ENCODE peak calls at places on chromosomes 12 and 14, in eight cellular contexts. W is HepG2, F is tibial artery, Y is A549, G is cardiac muscle cell, V is natural killer cell, X is suprapubic skin, U is OCI-LY7. T is an unnamed sample.

GRCh38 chr12:4011597-4011996 is 138.4 kb upstream of the PARP11 start:
- DNase-seq in F (no peak), Y (peak; percentile 49), W (peak; percentile 98), G (no peak), U (no peak), V (no peak), X (no peak), T (no peak)

GRCh38 chr14:96805906-96806305 is 8.7 kb downstream of the VRK1 start:
- DNase-seq in W (no peak), Y (no peak), G (no peak), F (no peak), U (no peak), X (no peak), V (no peak), T (no peak)

GRCh38 chr12:125033296-125033695 is 31.9 kb upstream of the AACS start:
- DNase-seq in V (no peak), F (no peak), X (no peak), W (no peak), Y (no peak), U (no peak), G (no peak), T (no peak)

GRCh38 chr14:99982449-99983250 is 82.6 kb upstream of the EVL start:
- DNase-seq in X (no peak), U (peak; percentile 72), F (no peak), G (peak; percentile 60), W (peak; percentile 39), Y (peak; percentile 74), V (peak; percentile 59), T (peak; percentile 56)

GRCh38 chr12:104738841-104739642 is 219.0 kb downstream of the SLC41A2 start:
- DNase-seq in G (no peak), Y (no peak), U (no peak), W (no peak), V (no peak), F (no peak), X (no peak), T (no peak)

GRCh38 chr12:49121047-49121696 is 10.0 kb downstream of the TUBA1B start:
- DNase-seq in Y (peak; percentile 91), V (no peak), U (peak; percentile 26), W (peak; percentile 79), F (peak; percentile 39), X (no peak), G (peak; percentile 65), T (no peak)

GRCh38 chr14:59484611-59485174 is 376 bp downstream of the JKAMP start:
- DNase-seq in Y (peak; percentile 26), G (no peak), F (no peak), U (no peak), X (no peak), V (no peak), W (no peak), T (no peak)

GRCh38 chr12:75660107-75660530 is 148.7 kb upstream of the KRR1 start:
- DNase-seq in Y (peak; percentile 80), U (no peak), V (no peak), X (no peak), W (no peak), F (no peak), G (no peak), T (no peak)

GRCh38 chr14:74608959-74609611 is 3.0 kb downstream of the LTBP2 start:
- DNase-seq in U (peak; percentile 84), X (peak; percentile 91), F (peak; percentile 91), W (peak; percentile 67), V (peak; percentile 88), Y (peak; percentile 86), G (peak; percentile 84), T (peak; percentile 82)

GRCh38 chr12:130017571-130018449 is 114.0 kb upstream of the TMEM132D start:
- DNase-seq in X (no peak), V (no peak), F (no peak), Y (no peak), W (no peak), U (no peak), G (no peak), T (no peak)

GRCh38 chr12:113831016-113831415 is 135.1 kb downstream of the RBM19 start:
- DNase-seq in Y (no peak), F (no peak), V (no peak), U (no peak), W (no peak), G (no peak), X (no peak), T (no peak)

GRCh38 chr12:88720785-88721650 is 140.7 kb upstream of the KITLG start:
- DNase-seq in G (no peak), X (no peak), W (no peak), U (no peak), V (no peak), Y (no peak), F (no peak), T (no peak)

GRCh38 chr14:68814376-68815287 is 21.8 kb upstream of the ZFP36L1 start:
- DNase-seq in F (peak; percentile 50), Y (peak; percentile 78), U (peak; percentile 90), G (peak; percentile 70), V (no peak), X (no peak), W (peak; percentile 74), T (peak; percentile 57)

GRCh38 chr14:102508774-102509743 is 517 bp downstream of the ANKRD9 start:
- DNase-seq in Y (peak; percentile 40), V (peak; percentile 52), U (no peak), W (no peak), G (peak; percentile 53), X (peak; percentile 86), F (no peak), T (no peak)

GRCh38 chr12:114732426-114733030 is 48.6 kb upstream of the TBX3 start:
- DNase-seq in V (no peak), Y (no peak), U (no peak), G (no peak), X (no peak), W (peak; percentile 15), F (no peak), T (no peak)

GRCh38 chr14:63940387-63940786 is 87.6 kb downstream of the SYNE2 start:
- DNase-seq in F (no peak), G (no peak), X (no peak), W (no peak), V (no peak), U (peak; percentile 70), Y (no peak), T (no peak)

GRCh38 chr12:82461851-82462250 is 103.5 kb downstream of the METTL25 start:
- DNase-seq in F (no peak), V (no peak), Y (no peak), G (no peak), U (no peak), W (no peak), X (no peak), T (no peak)

GRCh38 chr12:108302471-108303311 is 36.4 kb downstream of the CMKLR1 start:
- DNase-seq in F (peak; percentile 89), X (peak; percentile 92), V (no peak), U (no peak), Y (peak; percentile 68), G (no peak), W (peak; percentile 84), T (no peak)

GRCh38 chr14:100890044-100890443 is 13.5 kb downstream of the RTL1 start:
- DNase-seq in V (no peak), U (no peak), W (no peak), X (peak; percentile 40), G (no peak), F (no peak), Y (no peak), T (peak; percentile 7)

GRCh38 chr14:89719371-89720075 is 235.0 kb downstream of the EFCAB11 start:
- DNase-seq in V (peak; percentile 38), U (no peak), X (no peak), Y (no peak), F (no peak), G (no peak), W (no peak), T (no peak)

GRCh38 chr12:57458665-57459054 is 925 bp upstream of the GLI1 start:
- DNase-seq in X (no peak), W (no peak), F (no peak), Y (no peak), G (no peak), U (no peak), V (no peak), T (no peak)

GRCh38 chr12:131675126-131676080 is 35.5 kb upstream of the SFSWAP start:
- DNase-seq in Y (no peak), X (no peak), U (no peak), V (no peak), F (no peak), W (no peak), G (no peak), T (no peak)

GRCh38 chr14:22380511-22381455 is 208.2 kb downstream of the DAD1 start:
- DNase-seq in V (no peak), U (no peak), W (no peak), G (no peak), X (no peak), Y (no peak), F (no peak), T (no peak)

GRCh38 chr14:50957296-50957695 is 13.0 kb upstream of the PYGL start:
- DNase-seq in V (no peak), G (no peak), U (no peak), X (no peak), W (no peak), F (no peak), Y (peak; percentile 32), T (no peak)

GRCh38 chr14:71523630-71524320 is 408.5 kb upstream of the RGS6 start:
- DNase-seq in V (no peak), X (no peak), G (no peak), W (no peak), Y (no peak), F (no peak), U (no peak), T (no peak)

GRCh38 chr12:4977104-4977503 is 66.6 kb upstream of the KCNA5 start:
- DNase-seq in W (no peak), U (no peak), X (no peak), Y (no peak), F (no peak), V (no peak), G (no peak), T (no peak)

GRCh38 chr14:26709019-26709418 is 111.2 kb upstream of the NOVA1 start:
- DNase-seq in G (no peak), V (no peak), F (no peak), X (no peak), W (no peak), Y (no peak), U (no peak), T (no peak)

GRCh38 chr14:65373671-65374039 is 38.9 kb upstream of the FUT8 start:
- DNase-seq in F (no peak), X (no peak), W (no peak), V (no peak), Y (no peak), G (no peak), U (no peak), T (no peak)
- TF ChIP-seq CTCF in F (no peak), X (no peak), W (peak; percentile 55), V (no peak), Y (no peak), G (no peak), U (no peak), T (no peak)

GRCh38 chr12:122506393-122506938 is 5.7 kb upstream of the ZCCHC8 start:
- DNase-seq in U (no peak), F (no peak), Y (no peak), W (no peak), G (no peak), X (no peak), V (no peak), T (no peak)
- TF ChIP-seq CTCF in U (no peak), F (no peak), Y (no peak), W (no peak), G (no peak), X (no peak), V (no peak), T (no peak)

GRCh38 chr14:87992720-87993484 is at the start of gene GALC:
- DNase-seq in G (peak; percentile 95), U (peak; percentile 86), Y (peak; percentile 90), W (no peak), F (peak; percentile 96), V (peak; percentile 97), X (peak; percentile 96), T (peak; percentile 93)
- TF ChIP-seq CTCF in G (no peak), U (no peak), Y (no peak), W (no peak), F (peak; percentile 6), V (no peak), X (no peak), T (no peak)

GRCh38 chr12:32106517-32107366 is at the start of gene BICD1:
- DNase-seq in W (peak; percentile 68), G (peak; percentile 91), X (peak; percentile 92), V (peak; percentile 49), Y (peak; percentile 89), U (peak; percentile 84), F (peak; percentile 90), T (peak; percentile 64)
- TF ChIP-seq CTCF in W (peak; percentile 62), G (peak; percentile 36), X (no peak), V (no peak), Y (peak; percentile 57), U (peak; percentile 60), F (peak; percentile 27), T (peak; percentile 24)